ENCODE peak calls at places on chromosomes 2 and 18, in five cellular contexts. I is lower lobe of right lung, Z is esophagus squamous epithelium, Y is body of pancreas, A is WERI-Rb-1. N is an unnamed sample.

GRCh38 chr2:42926438-42927333 is 134.3 kb upstream of the HAAO start:
- DNase-seq in A (no peak), Z (no peak), I (no peak), Y (peak; percentile 82), N (no peak)

GRCh38 chr2:8479298-8479697 is 202.6 kb upstream of the ID2 start:
- DNase-seq in A (no peak), Z (no peak), I (no peak), Y (peak; percentile 43), N (no peak)

GRCh38 chr2:192201116-192201515 is 6.4 kb upstream of the TMEFF2 start:
- DNase-seq in Y (no peak), Z (no peak), A (no peak), I (no peak), N (no peak)

GRCh38 chr18:5556317-5556974 is 12.6 kb upstream of the EPB41L3 start:
- DNase-seq in A (peak; percentile 55), I (no peak), Z (no peak), Y (peak; percentile 15), N (no peak)

GRCh38 chr2:147051248-147051647 is 793.6 kb upstream of the ACVR2A start:
- DNase-seq in Y (no peak), A (no peak), Z (no peak), I (no peak), N (no peak)

GRCh38 chr2:172845008-172845670 is 109.5 kb downstream of the RAPGEF4 start:
- DNase-seq in Y (no peak), I (no peak), A (no peak), Z (no peak), N (no peak)

GRCh38 chr2:104465978-104466377 is 387.9 kb upstream of the POU3F3 start:
- DNase-seq in Z (no peak), A (no peak), I (no peak), Y (no peak), N (no peak)

GRCh38 chr2:222848862-222849261 is 12.0 kb upstream of the ACSL3 start:
- DNase-seq in A (no peak), I (no peak), Y (no peak), Z (no peak), N (no peak)

GRCh38 chr2:200360364-200360763 is 53.9 kb downstream of the SPATS2L start:
- DNase-seq in Y (no peak), A (peak; percentile 78), I (no peak), Z (no peak), N (no peak)

GRCh38 chr2:182018218-182018617 is 32.6 kb downstream of the PPP1R1C start:
- DNase-seq in I (no peak), Y (no peak), Z (no peak), A (no peak), N (no peak)
- H3K4me3 ChIP-seq in I (no peak overlapping the region), Y (no peak overlapping the region), Z (no peak overlapping the region), A (no peak overlapping the region), N (no peak overlapping the region)

GRCh38 chr2:174180165-174180724 is 68.1 kb downstream of the OLA1 start:
- DNase-seq in Z (no peak), I (no peak), Y (no peak), A (no peak), N (no peak)
- TF ChIP-seq CTCF in Z (no peak), I (no peak), Y (no peak), A (peak; percentile 39), N (peak; percentile 26)

GRCh38 chr2:202642567-202642966 is 7.8 kb downstream of the FAM117B start:
- DNase-seq in A (no peak), I (no peak), Z (no peak), Y (no peak), N (no peak)
- H3K4me3 ChIP-seq in A (no peak overlapping the region), I (no peak overlapping the region), Z (no peak overlapping the region), Y (no peak overlapping the region), N (no peak overlapping the region)

GRCh38 chr2:180604077-180604476 is 376.3 kb upstream of the UBE2E3 start:
- DNase-seq in A (peak; percentile 14), I (no peak), Y (no peak), Z (no peak), N (no peak)
- TF ChIP-seq CTCF in A (peak; percentile 27), I (peak; percentile 16), Y (no peak), Z (no peak), N (no peak)

GRCh38 chr2:9613291-9613690 is 17.5 kb downstream of the YWHAQ start:
- DNase-seq in Y (no peak), I (no peak), A (no peak), Z (no peak), N (no peak)
- H3K4me3 ChIP-seq in Y (no peak overlapping the region), I (no peak overlapping the region), A (no peak overlapping the region), Z (no peak overlapping the region), N (no peak overlapping the region)

DNA sequence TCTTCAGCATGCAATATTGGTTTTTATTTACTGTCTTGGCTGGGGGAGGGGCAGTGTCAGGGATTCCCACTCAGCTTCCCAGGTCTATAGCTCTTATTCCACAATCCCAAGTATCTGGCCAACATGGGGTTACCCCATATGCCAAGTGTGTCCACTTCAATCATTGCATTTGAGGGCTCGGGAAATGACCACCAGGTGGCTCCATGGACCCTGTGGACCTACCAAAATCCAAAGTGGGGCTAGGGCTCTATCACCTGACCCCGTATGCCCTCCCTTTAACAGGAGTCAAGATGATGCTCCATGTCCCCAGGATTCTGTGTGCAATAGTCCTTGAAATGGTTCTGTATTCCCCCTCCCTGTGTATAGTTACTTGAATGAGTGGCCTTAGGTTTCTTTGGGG is 12.1 kb upstream of the TRAF3IP1 start:
- DNase-seq in Z (no peak), A (peak; percentile 30), I (no peak), Y (no peak), N (no peak)
- TF ChIP-seq CTCF in Z (no peak), A (peak; percentile 62), I (no peak), Y (peak; percentile 18), N (peak; percentile 3)

GRCh38 chr2:241463276-241464135 is 44.9 kb downstream of the STK25 start:
- DNase-seq in I (no peak), Y (no peak), A (no peak), Z (no peak), N (no peak)
- H3K4me3 ChIP-seq in I (no peak overlapping the region), Y (no peak overlapping the region), A (no peak overlapping the region), Z (no peak overlapping the region), N (no peak overlapping the region)